ENCODE peak calls at places on chromosomes 7 and 10, in ten cellular contexts. T is C1 segment of cervical spinal cord; S is NCI-H1694 treated with DMSO at 0.1 percent for 48 hours; O is tibial artery; N is activated effector memory CD4-positive, alpha-beta T cell treated with Interleukin-2 at 50 U/mL for 16 hours; E is sigmoid colon; I is amniotic epithelial cell; U is pons; A is dorsolateral prefrontal cortex; R is left cardiac atrium. L is an unnamed sample.

GRCh38 chr7:94003446-94004023 is 620 bp downstream of the BET1 start:
- DNase-seq in T (no peak), S (no peak), O (no peak), N (no peak), E (no peak), I (peak), U (no peak), A (no peak), R (no peak), L (peak)

GRCh38 chr10:57979466-57979865 is 288.2 kb downstream of the IPMK start:
- DNase-seq in T (no peak), S (no peak), O (no peak), N (no peak), E (no peak), I (peak), U (no peak), A (no peak), R (no peak), L (no peak)

GRCh38 chr10:102113956-102114857 is 6.0 kb downstream of the LDB1 start:
- DNase-seq in T (peak), S (peak), O (peak), N (no peak), E (peak), I (no peak), U (no peak), A (no peak), R (peak), L (peak)

GRCh38 chr10:133325392-133325760 is 11.3 kb downstream of the CALY start:
- DNase-seq in T (no peak), S (no peak), O (no peak), N (no peak), E (no peak), I (no peak), U (no peak), A (no peak), R (no peak), L (no peak)

GRCh38 chr10:112904000-112904399 is 46.0 kb upstream of the TCF7L2 start:
- DNase-seq in T (no peak), S (no peak), O (no peak), N (no peak), E (no peak), I (peak), U (no peak), A (no peak), R (no peak), L (peak)

GRCh38 chr7:28301148-28301641 is 111.1 kb upstream of the CREB5 start:
- DNase-seq in T (no peak), S (no peak), O (no peak), N (no peak), E (peak), I (peak), U (no peak), A (no peak), R (no peak), L (peak)

GRCh38 chr10:62637249-62638061 is 167.1 kb upstream of the ADO start:
- DNase-seq in T (peak), S (no peak), O (no peak), N (peak), E (no peak), I (peak), U (no peak), A (no peak), R (peak), L (peak)

GRCh38 chr10:100518761-100519241 is 860 bp downstream of the SEC31B start:
- DNase-seq in T (peak), S (peak), O (peak), N (peak), E (no peak), I (peak), U (peak), A (peak), R (peak), L (peak)

GRCh38 chr7:55545496-55545895 is 26.8 kb downstream of the VOPP1 start:
- DNase-seq in T (no peak), S (no peak), O (no peak), N (no peak), E (no peak), I (peak), U (no peak), A (peak), R (no peak), L (peak)

GRCh38 chr7:108813247-108814014 is 243.8 kb downstream of the DNAJB9 start:
- DNase-seq in T (no peak), S (no peak), O (no peak), N (no peak), E (no peak), I (no peak), U (no peak), A (no peak), R (no peak), L (no peak)

GRCh38 chr10:82982110-82982608 is 1107.2 kb downstream of the NRG3 start:
- DNase-seq in T (no peak), S (no peak), O (no peak), N (no peak), E (no peak), I (peak), U (peak), A (no peak), R (no peak), L (peak)

GRCh38 chr7:80584778-80585177 is 53.7 kb upstream of the CD36 start:
- DNase-seq in T (no peak), S (no peak), O (no peak), N (no peak), E (no peak), I (peak), U (no peak), A (no peak), R (no peak), L (peak)

GRCh38 chr7:128299109-128299514 is 44.6 kb downstream of the RBM28 start:
- DNase-seq in T (no peak), S (no peak), O (no peak), N (no peak), E (no peak), I (no peak), U (no peak), A (no peak), R (no peak), L (no peak)

GRCh38 chr7:43905209-43905946 is 1.0 kb downstream of the URGCP start:
- DNase-seq in T (no peak), S (no peak), O (no peak), N (no peak), E (no peak), I (peak), U (no peak), A (peak), R (peak), L (peak)

GRCh38 chr10:100174699-100175677 is 10.8 kb downstream of the ERLIN1 start:
- DNase-seq in T (no peak), S (no peak), O (no peak), N (no peak), E (no peak), I (no peak), U (no peak), A (no peak), R (no peak), L (no peak)

GRCh38 chr10:70622541-70622940 is 20.0 kb upstream of the PRF1 start:
- DNase-seq in T (no peak), S (no peak), O (no peak), N (no peak), E (no peak), I (no peak), U (no peak), A (no peak), R (no peak), L (no peak)

GRCh38 chr10:70206762-70207161 is 26.5 kb downstream of the PPA1 start:
- DNase-seq in T (no peak), S (no peak), O (no peak), N (no peak), E (no peak), I (no peak), U (no peak), A (no peak), R (no peak), L (no peak)

GRCh38 chr7:64905547-64905946 is 2.5 kb downstream of the ZNF273 start:
- DNase-seq in T (no peak), S (no peak), O (no peak), N (no peak), E (no peak), I (no peak), U (no peak), A (no peak), R (no peak), L (no peak)

GRCh38 chr7:85119934-85120333 is 66.9 kb downstream of the SEMA3D start:
- DNase-seq in T (no peak), S (no peak), O (no peak), N (no peak), E (no peak), I (peak), U (no peak), A (no peak), R (no peak), L (no peak)

GRCh38 chr7:131911112-131911511 is 354.7 kb upstream of the PODXL start:
- DNase-seq in T (no peak), S (no peak), O (no peak), N (no peak), E (no peak), I (no peak), U (no peak), A (no peak), R (no peak), L (no peak)